ENCODE peak calls at places on chromosomes 1 and 21, in four cellular contexts. One of them, this sample, is unnamed.

GRCh38 chr1:89271616-89272015 is 1.0 kb downstream of the GBP5 start:
- DNase-seq in H1: no peak
- DNase-seq in K562: no peak
- DNase-seq in HCT116: no peak
- DNase-seq in this sample: no peak

GRCh38 chr1:16073490-16074104 is at the start of gene FAM131C:
- DNase-seq in H1: peak
- DNase-seq in K562: peak
- DNase-seq in HCT116: no peak
- DNase-seq in this sample: no peak

GRCh38 chr1:234554157-234554477 is 55.9 kb downstream of the IRF2BP2 start:
- DNase-seq in HCT116: no peak
- DNase-seq in H1: no peak
- DNase-seq in K562: no peak
- DNase-seq in this sample: no peak

GRCh38 chr1:179788259-179788658 is 45.2 kb downstream of the FAM163A start:
- DNase-seq in HCT116: no peak
- DNase-seq in K562: no peak
- DNase-seq in H1: no peak
- DNase-seq in this sample: no peak

GRCh38 chr1:10530756-10531155 is 56.0 kb downstream of the PEX14 start:
- DNase-seq in K562: no peak
- DNase-seq in H1: no peak
- DNase-seq in HCT116: no peak
- DNase-seq in this sample: no peak

GRCh38 chr21:45048026-45048698 is 26.2 kb upstream of the ADARB1 start:
- DNase-seq in HCT116: no peak
- DNase-seq in H1: no peak
- DNase-seq in K562: no peak
- DNase-seq in this sample: no peak

GRCh38 chr1:214707306-214708087 is 104.5 kb downstream of the CENPF start:
- DNase-seq in H1: no peak
- DNase-seq in HCT116: no peak
- DNase-seq in K562: no peak
- DNase-seq in this sample: no peak

GRCh38 chr1:51499694-51500093 is 19.4 kb downstream of the EPS15 start:
- DNase-seq in HCT116: no peak
- DNase-seq in H1: no peak
- DNase-seq in K562: no peak
- DNase-seq in this sample: no peak

GRCh38 chr1:186754542-186755150 is 74.1 kb upstream of the PLA2G4A start:
- DNase-seq in HCT116: no peak
- DNase-seq in K562: no peak
- DNase-seq in H1: no peak
- DNase-seq in this sample: no peak

GRCh38 chr1:27928216-27928954 is 6.4 kb upstream of the SMPDL3B start:
- DNase-seq in HCT116: no peak
- DNase-seq in K562: peak
- DNase-seq in H1: no peak
- DNase-seq in this sample: no peak

GRCh38 chr1:116273042-116273783 is 99.8 kb upstream of the ATP1A1 start:
- DNase-seq in H1: no peak
- DNase-seq in K562: no peak
- DNase-seq in HCT116: no peak
- DNase-seq in this sample: no peak

GRCh38 chr1:207026177-207026576 is 6.4 kb downstream of the C1orf116 start:
- DNase-seq in H1: no peak
- DNase-seq in HCT116: no peak
- DNase-seq in K562: no peak
- DNase-seq in this sample: no peak

GRCh38 chr1:158491372-158491771 is 19.4 kb downstream of the OR10R2 start:
- DNase-seq in K562: no peak
- DNase-seq in HCT116: no peak
- DNase-seq in H1: no peak
- DNase-seq in this sample: no peak

GRCh38 chr1:201309420-201309819 is 26.1 kb downstream of the PKP1 start:
- DNase-seq in HCT116: peak
- DNase-seq in H1: peak
- DNase-seq in K562: peak
- DNase-seq in this sample: no peak

GRCh38 chr1:232477728-232478127 is 152.2 kb downstream of the SIPA1L2 start:
- DNase-seq in K562: no peak
- DNase-seq in H1: no peak
- DNase-seq in HCT116: peak
- DNase-seq in this sample: no peak

GRCh38 chr21:20004353-20004752 is 993.9 kb upstream of the NCAM2 start:
- DNase-seq in K562: no peak
- DNase-seq in H1: no peak
- DNase-seq in HCT116: no peak
- DNase-seq in this sample: no peak

GRCh38 chr1:240598201-240598600 is 13.8 kb downstream of the GREM2 start:
- DNase-seq in K562: no peak
- DNase-seq in HCT116: no peak
- DNase-seq in H1: no peak
- DNase-seq in this sample: no peak

GRCh38 chr1:117644696-117645311 is 39.0 kb downstream of the TENT5C start:
- DNase-seq in HCT116: no peak
- DNase-seq in H1: no peak
- DNase-seq in K562: peak
- DNase-seq in this sample: no peak

GRCh38 chr1:228279011-228279721 is 71.3 kb downstream of the OBSCN start:
- DNase-seq in H1: no peak
- DNase-seq in HCT116: no peak
- DNase-seq in K562: no peak
- DNase-seq in this sample: no peak

GRCh38 chr1:208203127-208203847 is 40.9 kb downstream of the PLXNA2 start:
- DNase-seq in K562: no peak
- DNase-seq in HCT116: no peak
- DNase-seq in H1: no peak
- DNase-seq in this sample: no peak

GRCh38 chr1:167474191-167474641 is 44.1 kb downstream of the CD247 start:
- DNase-seq in HCT116: no peak
- DNase-seq in H1: no peak
- DNase-seq in K562: no peak
- DNase-seq in this sample: no peak

GRCh38 chr1:21152423-21153100 is 24.1 kb downstream of the EIF4G3 start:
- DNase-seq in HCT116: no peak
- DNase-seq in H1: no peak
- DNase-seq in K562: no peak
- DNase-seq in this sample: no peak

GRCh38 chr1:179773264-179773663 is 30.2 kb downstream of the FAM163A start:
- DNase-seq in K562: no peak
- DNase-seq in HCT116: no peak
- DNase-seq in H1: no peak
- DNase-seq in this sample: no peak

GRCh38 chr21:43611598-43612369 is 47.5 kb downstream of the HSF2BP start:
- DNase-seq in H1: peak
- DNase-seq in K562: peak
- DNase-seq in HCT116: peak
- DNase-seq in this sample: no peak

GRCh38 chr1:20437640-20438039 is 48.4 kb downstream of the CAMK2N1 start:
- DNase-seq in H1: no peak
- DNase-seq in HCT116: no peak
- DNase-seq in K562: no peak
- DNase-seq in this sample: no peak

GRCh38 chr1:85240174-85240601 is 19.3 kb downstream of the C1orf52 start:
- DNase-seq in HCT116: no peak
- DNase-seq in K562: no peak
- DNase-seq in H1: no peak
- DNase-seq in this sample: no peak

GRCh38 chr1:30199563-30199962 is 523.8 kb downstream of the MATN1 start:
- DNase-seq in K562: no peak
- DNase-seq in HCT116: no peak
- DNase-seq in H1: no peak
- DNase-seq in this sample: no peak

GRCh38 chr1:11178021-11179015 is 10.8 kb upstream of the ANGPTL7 start:
- DNase-seq in H1: no peak
- DNase-seq in HCT116: no peak
- DNase-seq in K562: no peak
- DNase-seq in this sample: no peak

GRCh38 chr1:12636098-12636950 is 7.6 kb upstream of the AADACL4 start:
- DNase-seq in H1: peak
- DNase-seq in HCT116: no peak
- DNase-seq in K562: no peak
- DNase-seq in this sample: no peak

GRCh38 chr1:115134850-115135484 is 45.7 kb upstream of the TSPAN2 start:
- DNase-seq in HCT116: peak
- DNase-seq in H1: no peak
- DNase-seq in K562: no peak
- DNase-seq in this sample: no peak

GRCh38 chr1:3305156-3305555 is 149.3 kb upstream of the ARHGEF16 start:
- DNase-seq in HCT116: no peak
- DNase-seq in H1: no peak
- DNase-seq in K562: no peak
- DNase-seq in this sample: no peak

GRCh38 chr1:236143104-236143948 is 987 bp downstream of the GPR137B start:
- DNase-seq in H1: no peak
- DNase-seq in HCT116: no peak
- DNase-seq in K562: no peak
- DNase-seq in this sample: no peak

GRCh38 chr1:54671985-54672608 is 30.5 kb downstream of the MROH7 start:
- DNase-seq in HCT116: peak
- DNase-seq in H1: peak
- DNase-seq in K562: peak
- DNase-seq in this sample: peak

GRCh38 chr1:227885648-227886502 is 61.9 kb downstream of the WNT9A start:
- DNase-seq in H1: peak
- DNase-seq in K562: peak
- DNase-seq in HCT116: peak
- DNase-seq in this sample: no peak

GRCh38 chr1:55484173-55484572 is 269.0 kb upstream of the USP24 start:
- DNase-seq in K562: no peak
- DNase-seq in HCT116: no peak
- DNase-seq in H1: no peak
- DNase-seq in this sample: no peak

GRCh38 chr1:161267332-161267731 is 8.8 kb downstream of the PCP4L1 start:
- DNase-seq in K562: no peak
- DNase-seq in HCT116: no peak
- DNase-seq in H1: no peak
- DNase-seq in this sample: no peak
- TF ChIP-seq EGR1 in K562: no peak
- TF ChIP-seq EGR1 in HCT116: no peak
- TF ChIP-seq EGR1 in H1: no peak
- TF ChIP-seq EGR1 in this sample: no peak

DNA sequence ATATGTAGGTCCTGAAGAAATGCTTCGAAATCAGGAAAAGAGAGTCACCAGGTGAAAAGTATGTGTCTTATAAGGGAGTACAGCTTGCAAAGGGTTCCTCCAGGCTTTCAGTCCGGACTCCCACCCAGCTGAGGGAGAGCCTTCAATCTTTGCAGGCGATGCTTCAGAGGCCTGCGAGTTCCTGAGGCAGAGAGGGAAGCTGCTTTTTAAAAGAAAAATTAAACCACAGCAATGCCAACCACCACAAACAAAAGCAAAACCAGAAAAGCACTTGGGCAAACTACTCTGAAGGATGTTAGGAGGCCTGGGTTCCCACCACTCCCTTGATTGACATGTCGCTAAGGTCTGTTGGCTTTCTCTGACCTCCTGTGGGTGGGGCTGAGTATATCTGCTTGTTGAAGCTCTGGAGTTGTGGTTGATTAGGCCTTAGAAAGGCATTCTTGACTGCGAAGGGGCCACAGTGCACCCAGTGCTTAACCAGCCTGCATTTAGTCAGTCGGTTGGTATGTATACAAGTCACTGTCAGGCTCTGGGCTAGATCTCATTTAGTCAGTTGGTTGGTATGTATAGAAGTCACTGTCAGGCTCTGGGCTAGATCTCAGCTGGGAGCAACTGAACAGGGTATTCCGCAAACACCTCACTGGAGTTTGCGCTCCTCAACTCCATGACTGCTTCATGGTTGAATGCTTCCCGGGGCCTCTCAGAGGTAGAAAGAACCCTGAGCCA is 1.2 kb downstream of the NIPAL3 start:
- DNase-seq in H1: no peak
- DNase-seq in HCT116: no peak
- DNase-seq in K562: peak
- DNase-seq in this sample: peak
- TF ChIP-seq EGR1 in H1: no peak
- TF ChIP-seq EGR1 in HCT116: no peak
- TF ChIP-seq EGR1 in K562: no peak
- TF ChIP-seq EGR1 in this sample: no peak

DNA sequence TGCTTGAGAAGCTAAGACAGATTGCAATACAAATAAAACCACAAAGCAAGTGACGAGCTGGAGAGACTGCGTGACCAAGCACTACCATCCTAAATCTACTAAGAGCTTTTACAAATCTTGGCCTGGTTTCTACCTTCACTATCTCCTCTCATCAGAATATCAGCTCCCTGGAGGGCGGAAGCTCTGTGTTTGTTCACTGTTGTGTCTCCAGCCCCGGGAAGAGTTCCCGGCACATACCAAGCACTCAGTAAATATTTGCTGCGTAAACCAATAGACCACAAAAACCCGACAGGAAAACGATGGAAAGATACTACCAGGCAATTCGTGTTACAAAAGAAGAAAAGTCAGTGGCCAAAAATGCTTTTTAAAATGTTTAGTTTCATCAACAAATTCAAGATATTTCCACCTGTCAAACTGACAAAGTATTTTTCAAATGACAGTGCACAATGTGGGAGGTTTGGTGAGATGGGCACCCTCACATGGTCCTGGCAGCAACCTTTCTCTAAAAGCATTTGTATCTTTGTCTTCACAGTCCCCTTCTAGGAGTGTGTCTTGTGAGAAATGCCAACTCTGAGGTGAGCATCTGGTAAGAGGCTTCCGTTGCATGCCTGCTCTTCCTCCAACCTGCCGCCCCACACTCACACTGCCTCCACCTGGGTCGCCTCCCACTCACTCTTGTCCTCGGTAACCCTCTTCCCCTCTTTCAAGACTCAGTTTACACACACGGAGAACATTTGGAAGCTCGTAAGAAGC is 34.7 kb downstream of the SLC1A7 start:
- DNase-seq in H1: no peak
- DNase-seq in HCT116: no peak
- DNase-seq in K562: no peak
- DNase-seq in this sample: no peak
- TF ChIP-seq EGR1 in H1: no peak
- TF ChIP-seq EGR1 in HCT116: no peak
- TF ChIP-seq EGR1 in K562: no peak
- TF ChIP-seq EGR1 in this sample: no peak

DNA sequence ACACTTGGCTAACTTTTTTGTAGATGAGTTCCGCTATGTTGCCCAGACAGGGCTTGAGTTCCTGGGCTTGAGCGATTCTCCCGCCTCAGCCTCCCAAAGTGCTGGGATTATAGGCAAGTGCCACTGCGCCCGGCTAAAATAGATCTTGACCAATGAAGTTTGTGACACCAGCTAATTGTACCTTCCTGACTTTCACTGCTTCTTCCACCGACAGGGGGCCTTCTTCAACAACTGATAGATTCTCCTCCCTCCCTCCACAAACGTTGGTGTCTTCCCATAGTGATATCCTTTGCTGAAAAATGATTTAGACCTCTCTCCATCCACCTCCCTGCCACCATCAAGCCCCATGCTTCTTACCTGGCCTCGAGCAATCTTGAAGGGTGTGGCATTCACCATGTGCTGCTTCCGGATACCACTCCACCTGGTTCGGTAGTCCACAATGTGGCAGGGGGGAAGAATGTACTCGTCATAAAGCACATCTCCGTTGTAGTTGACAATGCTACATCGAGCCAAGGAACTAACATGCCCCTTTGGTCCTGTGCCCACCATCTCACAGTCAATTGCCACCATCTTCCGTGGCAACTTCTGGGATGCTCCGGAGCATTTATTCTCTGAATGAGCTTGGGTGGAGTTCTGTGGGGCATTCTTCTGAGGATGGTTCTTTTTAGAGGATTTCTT is 1.6 kb upstream of the METTL25B start:
- DNase-seq in H1: no peak
- DNase-seq in HCT116: peak
- DNase-seq in K562: peak
- DNase-seq in this sample: no peak
- TF ChIP-seq EGR1 in H1: no peak
- TF ChIP-seq EGR1 in HCT116: no peak
- TF ChIP-seq EGR1 in K562: no peak
- TF ChIP-seq EGR1 in this sample: no peak

This sample was measured in GM12878.